ENCODE peak calls at places on chromosomes 1 and 21, in four cellular contexts. Q is SK-N-MC, T is SK-N-SH, C is K562. F is an unnamed sample.
A peak's percentile ranks its signal among the peaks of the same experiment; 100 is the strongest.

GRCh38 chr1:92768915-92769314 is 16.0 kb downstream of the EVI5 start:
- DNase-seq in T (no peak), C (no peak), Q (no peak), F (no peak)

GRCh38 chr1:15174615-15174983 is 21.1 kb downstream of the TMEM51 start:
- DNase-seq in Q (no peak), C (no peak), T (no peak), F (no peak)

GRCh38 chr1:3747903-3748302 is 4.3 kb upstream of the CCDC27 start:
- DNase-seq in C (no peak), T (no peak), Q (no peak), F (peak; percentile 54)

GRCh38 chr1:92708368-92708950 is 76.4 kb downstream of the EVI5 start:
- DNase-seq in T (no peak), C (peak; percentile 62), Q (no peak), F (no peak)

GRCh38 chr1:201119206-201119814 is 7.1 kb upstream of the CACNA1S start:
- DNase-seq in T (peak; percentile 59), C (peak; percentile 72), Q (peak; percentile 8), F (no peak)

GRCh38 chr1:32192220-32192948 is 8.0 kb upstream of the CCDC28B start:
- DNase-seq in Q (no peak), C (no peak), T (no peak), F (no peak)

GRCh38 chr1:241311056-241311746 is 45.8 kb downstream of the RGS7 start:
- DNase-seq in T (no peak), Q (no peak), C (no peak), F (no peak)

GRCh38 chr1:26336477-26337205 is 17.3 kb downstream of the CRYBG2 start:
- DNase-seq in T (peak; percentile 91), Q (no peak), C (peak; percentile 96), F (peak; percentile 96)

GRCh38 chr1:221756830-221757551 is 15.1 kb upstream of the DUSP10 start:
- DNase-seq in T (no peak), Q (no peak), C (no peak), F (no peak)

GRCh38 chr1:37177230-37177864 is 143.0 kb upstream of the GRIK3 start:
- DNase-seq in Q (no peak), T (peak; percentile 55), C (peak; percentile 48), F (no peak)

GRCh38 chr1:38783659-38784229 is 75.8 kb downstream of the RRAGC start:
- DNase-seq in Q (no peak), C (peak; percentile 61), T (peak; percentile 37), F (no peak)

GRCh38 chr1:156344409-156344808 is 6.1 kb downstream of the TSACC start:
- DNase-seq in C (no peak), Q (no peak), T (peak; percentile 51), F (no peak)

GRCh38 chr1:231390071-231390470 is 32.0 kb downstream of the EGLN1 start:
- DNase-seq in C (no peak), Q (no peak), T (no peak), F (no peak)

GRCh38 chr21:26546698-26547097 is 26.4 kb downstream of the CYYR1 start:
- DNase-seq in T (no peak), Q (no peak), C (no peak), F (peak; percentile 79)

GRCh38 chr1:6014130-6014999 is 22.1 kb upstream of the NPHP4 start:
- DNase-seq in C (no peak), Q (no peak), T (no peak), F (peak; percentile 82)

GRCh38 chr1:169538998-169539871 is 47.0 kb downstream of the F5 start:
- DNase-seq in Q (no peak), T (no peak), C (no peak), F (no peak)

GRCh38 chr1:2494323-2494693 is 18.2 kb downstream of the PLCH2 start:
- DNase-seq in Q (no peak), T (no peak), C (no peak), F (no peak)

GRCh38 chr1:2496087-2496622 is 20.1 kb downstream of the PLCH2 start:
- DNase-seq in T (no peak), C (no peak), Q (no peak), F (peak; percentile 90)

GRCh38 chr1:2495546-2495945 is 19.5 kb downstream of the PLCH2 start:
- DNase-seq in Q (no peak), C (no peak), T (no peak), F (no peak)

GRCh38 chr1:2493691-2494322 is 17.7 kb downstream of the PLCH2 start:
- DNase-seq in T (no peak), C (no peak), Q (no peak), F (no peak)

GRCh38 chr1:2495026-2495425 is 18.9 kb downstream of the PLCH2 start:
- DNase-seq in T (no peak), C (no peak), Q (no peak), F (no peak)
- H3K27ac ChIP-seq in T (no peak overlapping the region), C (no peak overlapping the region), Q (no peak overlapping the region), F (no peak overlapping the region)

DNA sequence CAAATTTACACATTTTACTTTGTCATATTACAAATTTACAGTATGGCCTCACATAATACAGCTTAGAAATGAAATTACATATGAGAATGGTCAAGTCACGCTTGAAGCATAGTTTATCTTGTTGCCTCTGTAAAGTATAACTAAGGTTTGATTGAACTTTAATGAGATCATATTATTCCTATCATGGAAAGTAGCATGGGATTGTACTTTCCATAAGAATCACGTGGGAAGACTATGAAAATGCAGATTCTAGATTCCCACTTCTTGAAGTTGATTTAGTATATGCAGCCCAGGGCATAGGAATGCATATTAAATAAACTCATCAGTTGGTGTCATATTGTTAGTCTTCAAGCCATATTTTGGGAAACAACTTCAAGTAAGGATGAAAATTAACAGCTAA is 342.8 kb downstream of the NCAM2 start:
- DNase-seq in T (no peak), Q (no peak), C (no peak), F (no peak)
- TF ChIP-seq POLR2AphosphoS5 in T (no peak), Q (no peak), C (no peak), F (no peak)

GRCh38 chr21:38459490-38459889 is 38.8 kb downstream of the ERG start:
- DNase-seq in T (no peak), Q (no peak), C (no peak), F (no peak)
- H3K27ac ChIP-seq in T (no peak overlapping the region), Q (no peak overlapping the region), C (no peak overlapping the region), F (peak overlapping the region; percentile 32)

GRCh38 chr1:168190284-168190884 is 11.6 kb downstream of the TIPRL start:
- DNase-seq in Q (no peak), C (no peak), T (no peak), F (no peak)

GRCh38 chr1:168199056-168199455 is 20.3 kb downstream of the TIPRL start:
- DNase-seq in T (no peak), C (no peak), Q (no peak), F (no peak)

GRCh38 chr1:168195199-168196135 is 16.7 kb downstream of the TIPRL start:
- DNase-seq in Q (no peak), T (no peak), C (no peak), F (no peak)
- TF ChIP-seq POLR2AphosphoS5 in Q (no peak), T (no peak), C (no peak), F (no peak)

GRCh38 chr1:43879414-43879813 is 54.2 kb upstream of the ARTN start:
- DNase-seq in Q (no peak), T (no peak), C (no peak), F (no peak)
- H3K27ac ChIP-seq in Q (no peak overlapping the region), T (no peak overlapping the region), C (no peak overlapping the region), F (no peak overlapping the region)

GRCh38 chr1:23799570-23800395 is 771 bp downstream of the GALE start:
- DNase-seq in Q (no peak), C (peak; percentile 90), T (peak; percentile 82), F (peak; percentile 88)
- TF ChIP-seq POLR2AphosphoS5 in Q (no peak), C (peak; percentile 74), T (peak; percentile 25), F (peak; percentile 86)

GRCh38 chr1:1084028-1084371 is 9.9 kb upstream of the RNF223 start:
- DNase-seq in Q (no peak), C (no peak), T (no peak), F (peak; percentile 66)

GRCh38 chr1:1084372-1085170 is 10.5 kb upstream of the RNF223 start:
- DNase-seq in C (no peak), T (peak; percentile 13), Q (no peak), F (peak; percentile 66)

GRCh38 chr1:1086911-1087341 is 12.8 kb upstream of the RNF223 start:
- DNase-seq in C (no peak), T (peak; percentile 23), Q (no peak), F (peak; percentile 58)

GRCh38 chr1:1085911-1086841 is 12.1 kb upstream of the RNF223 start:
- DNase-seq in T (peak; percentile 19), C (no peak), Q (no peak), F (peak; percentile 62)

DNA sequence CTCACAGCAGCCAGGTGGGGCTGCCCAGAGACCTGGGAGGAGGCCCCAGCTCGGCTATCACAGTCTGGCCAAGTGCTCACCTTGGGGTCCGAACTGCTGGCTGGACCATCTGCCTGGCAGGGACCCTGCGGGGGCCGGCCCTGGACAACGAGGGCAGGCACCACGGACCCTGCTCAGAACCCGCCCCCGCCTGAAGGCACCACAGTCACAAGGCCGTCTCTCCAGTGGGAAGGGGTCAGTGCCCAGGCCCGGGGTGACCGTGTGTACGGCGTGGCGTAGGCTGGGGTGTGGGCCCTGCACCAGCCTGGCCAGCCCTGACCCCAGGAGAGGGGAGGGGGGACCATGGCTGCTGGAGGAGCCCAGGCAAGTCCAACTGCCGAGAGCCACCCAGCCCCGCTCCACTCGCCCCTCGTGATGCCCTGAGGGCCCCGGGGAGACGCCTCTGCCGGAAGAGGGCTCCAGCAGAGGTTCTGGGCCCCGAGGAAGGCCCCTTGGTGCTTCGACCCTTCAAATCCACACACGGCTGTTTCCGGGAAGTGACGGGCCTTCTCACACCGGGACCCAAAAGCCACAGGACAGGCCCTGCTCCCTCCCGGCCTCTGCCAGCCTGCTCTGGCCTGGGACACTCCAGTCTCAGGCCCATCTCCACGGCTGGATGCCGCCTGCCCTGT is 11.2 kb upstream of the RNF223 start:
- DNase-seq in T (peak; percentile 26), C (no peak), Q (no peak), F (peak; percentile 57)
- H3K27ac ChIP-seq in T (no peak overlapping the region), C (no peak overlapping the region), Q (no peak overlapping the region), F (no peak overlapping the region)

DNA sequence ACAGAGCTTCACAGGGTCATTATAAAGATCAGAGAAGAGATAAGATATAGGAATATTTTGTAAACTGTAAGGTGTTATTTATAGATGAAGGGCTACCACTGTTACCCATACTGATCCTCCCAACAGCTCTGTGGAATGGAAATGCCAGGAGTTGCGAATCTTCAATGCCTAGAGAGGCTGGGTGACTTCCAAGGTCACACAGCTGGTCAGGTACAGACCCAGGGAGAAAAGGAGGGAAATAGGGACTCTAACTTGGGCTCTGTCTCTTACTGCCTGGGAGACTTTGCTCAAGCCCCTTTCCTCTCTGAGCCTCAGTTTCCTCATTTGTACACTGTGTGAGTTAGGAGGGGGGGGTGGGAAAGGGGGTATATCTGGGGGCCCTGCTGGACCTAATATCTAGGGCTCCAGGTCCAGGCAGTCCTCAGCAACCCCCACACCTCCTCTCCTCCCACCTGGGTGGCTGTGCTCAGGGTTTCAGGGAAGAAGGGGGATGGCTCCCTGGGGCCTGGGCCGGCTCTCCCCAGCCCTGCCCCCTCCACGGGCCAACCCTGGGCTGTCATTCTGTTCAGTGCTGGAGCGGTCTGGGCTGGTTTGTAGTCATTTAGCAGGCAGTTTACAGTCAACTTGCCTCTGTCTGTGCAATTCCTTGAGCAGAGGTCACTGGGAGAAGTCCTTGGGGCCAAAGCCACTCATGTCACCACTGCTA is 1.5 kb downstream of the BSND start:
- DNase-seq in Q (no peak), C (no peak), T (no peak), F (no peak)
- TF ChIP-seq POLR2AphosphoS5 in Q (no peak), C (no peak), T (no peak), F (no peak)